ENCODE peak calls at places on chromosomes 12 and 14, in nine cellular contexts. M, I, R, C, G, O, B, W and N are unnamed samples.

GRCh38 chr14:80425686-80426085 is 214.4 kb upstream of the DIO2 start:
- DNase-seq in M (peak), I (no peak), R (peak), C (no peak), G (no peak), O (no peak), B (no peak), W (no peak), N (no peak)

GRCh38 chr14:35400707-35401421 is 3.7 kb downstream of the NFKBIA start:
- DNase-seq in M (no peak), I (no peak), R (no peak), C (peak), G (no peak), O (no peak), B (no peak), W (no peak), N (no peak)

GRCh38 chr12:32322354-32322753 is 77.0 kb upstream of the FGD4 start:
- DNase-seq in M (no peak), I (no peak), R (no peak), C (no peak), G (no peak), O (no peak), B (no peak), W (no peak), N (no peak)

GRCh38 chr12:2664721-2665577 is 129.8 kb upstream of the FKBP4 start:
- DNase-seq in M (no peak), I (no peak), R (no peak), C (no peak), G (no peak), O (no peak), B (no peak), W (no peak), N (no peak)

GRCh38 chr12:52069410-52070242 is at the start of gene ATG101:
- DNase-seq in M (peak), I (peak), R (peak), C (peak), G (peak), O (peak), B (peak), W (peak), N (peak)

GRCh38 chr14:22558221-22558913 is 30.7 kb downstream of the DAD1 start:
- DNase-seq in M (no peak), I (no peak), R (no peak), C (no peak), G (no peak), O (no peak), B (no peak), W (no peak), N (peak)

GRCh38 chr12:51090705-51091229 is 7.4 kb upstream of the CSRNP2 start:
- DNase-seq in M (no peak), I (no peak), R (no peak), C (no peak), G (peak), O (no peak), B (no peak), W (no peak), N (no peak)

GRCh38 chr12:126895946-126896520 is 1370.9 kb upstream of the TMEM132C start:
- DNase-seq in M (no peak), I (no peak), R (no peak), C (no peak), G (no peak), O (no peak), B (no peak), W (no peak), N (no peak)

GRCh38 chr14:55430024-55430690 is 10.3 kb downstream of the TBPL2 start:
- DNase-seq in M (peak), I (no peak), R (peak), C (peak), G (peak), O (peak), B (peak), W (peak), N (no peak)

GRCh38 chr14:74418031-74418430 is 8.0 kb downstream of the SYNDIG1L start:
- DNase-seq in M (no peak), I (no peak), R (no peak), C (no peak), G (no peak), O (no peak), B (no peak), W (no peak), N (no peak)

GRCh38 chr14:75200451-75200850 is 24.0 kb upstream of the TMED10 start:
- DNase-seq in M (peak), I (no peak), R (peak), C (no peak), G (peak), O (no peak), B (peak), W (no peak), N (no peak)

GRCh38 chr14:68687746-68688145 is 105.1 kb downstream of the ZFP36L1 start:
- DNase-seq in M (peak), I (no peak), R (peak), C (no peak), G (no peak), O (no peak), B (no peak), W (no peak), N (no peak)

GRCh38 chr12:126770188-126770587 is 1496.8 kb upstream of the TMEM132C start:
- DNase-seq in M (no peak), I (no peak), R (no peak), C (no peak), G (no peak), O (no peak), B (no peak), W (no peak), N (no peak)

GRCh38 chr14:87529081-87529480 is 463.9 kb downstream of the GALC start:
- DNase-seq in M (no peak), I (no peak), R (no peak), C (no peak), G (no peak), O (no peak), B (no peak), W (no peak), N (no peak)

GRCh38 chr14:101065246-101065645 is 161.7 kb upstream of the RTL1 start:
- DNase-seq in M (no peak), I (no peak), R (no peak), C (no peak), G (no peak), O (no peak), B (no peak), W (no peak), N (no peak)

GRCh38 chr12:3199551-3200031 is 122.4 kb downstream of the TSPAN9 start:
- DNase-seq in M (no peak), I (no peak), R (peak), C (no peak), G (no peak), O (peak), B (no peak), W (no peak), N (peak)